ENCODE peak calls at places on chromosomes 7 and 10, in nine cellular contexts. C, Q, A, E, N, G, B, W and J are unnamed samples.

GRCh38 chr7:108246227-108246837 is 116.2 kb upstream of the LAMB4 start:
- DNase-seq in C (peak), G (peak), E (peak), W (no peak), Q (no peak), N (peak), B (no peak), A (no peak), J (peak)

GRCh38 chr10:132434405-132435005 is 37.5 kb downstream of the PWWP2B start:
- DNase-seq in N (no peak), W (no peak), E (no peak), B (no peak), G (no peak), C (peak), Q (no peak), A (peak), J (no peak)

GRCh38 chr10:42781893-42782445 is 626 bp upstream of the BMS1 start:
- DNase-seq in A (no peak), E (peak), Q (no peak), G (no peak), N (peak), C (peak), W (no peak), B (no peak), J (no peak)

GRCh38 chr10:50575477-50576244 is 48.1 kb downstream of the SGMS1 start:
- DNase-seq in W (no peak), E (no peak), B (no peak), Q (no peak), A (no peak), C (no peak), G (no peak), N (no peak), J (no peak)

GRCh38 chr7:41809081-41809480 is 106.2 kb upstream of the INHBA start:
- DNase-seq in E (no peak), W (no peak), G (no peak), N (no peak), A (no peak), B (no peak), Q (no peak), C (no peak), J (no peak)

GRCh38 chr10:124707546-124707945 is 36.6 kb downstream of the FAM53B start:
- DNase-seq in B (no peak), N (no peak), A (no peak), G (no peak), W (no peak), E (no peak), C (no peak), Q (no peak), J (no peak)

GRCh38 chr7:1359051-1359400 is 100.2 kb downstream of the MICALL2 start:
- DNase-seq in C (no peak), A (peak), Q (no peak), E (no peak), N (no peak), B (no peak), W (no peak), G (no peak), J (no peak)

GRCh38 chr10:74924251-74924954 is 98.0 kb downstream of the KAT6B start:
- DNase-seq in E (peak), Q (no peak), N (no peak), W (no peak), B (no peak), A (no peak), C (no peak), G (peak), J (peak)

GRCh38 chr10:17562572-17562971 is 54.6 kb downstream of the HACD1 start:
- DNase-seq in C (no peak), Q (no peak), B (no peak), A (no peak), N (no peak), W (no peak), E (peak), G (peak), J (peak)